ENCODE peak calls at places on chromosomes 4 and X, in nine cellular contexts. V, F, J, T, P, W, A, N and B are unnamed samples.
A peak's percentile ranks its signal among the peaks of the same experiment; 100 is the strongest.

GRCh38 chrX:11447418-11447817 is 154.2 kb downstream of the AMELX start:
- DNase-seq in V (no peak), F (no peak), J (no peak), T (no peak), P (no peak), W (no peak), A (no peak), N (no peak), B (no peak)

GRCh38 chr4:26802790-26803189 is 57.9 kb upstream of the STIM2 start:
- DNase-seq in V (no peak), F (no peak), J (no peak), T (no peak), P (no peak), W (no peak), A (no peak), N (no peak), B (no peak)

GRCh38 chrX:83416273-83416672 is 91.8 kb upstream of the POU3F4 start:
- DNase-seq in V (peak; percentile 1), F (no peak), J (no peak), T (no peak), P (no peak), W (no peak), A (no peak), N (no peak), B (no peak)

GRCh38 chr4:172619218-172619617 is 549.4 kb upstream of the GALNT7 start:
- DNase-seq in V (no peak), F (no peak), J (no peak), T (no peak), P (no peak), W (no peak), A (no peak), N (no peak), B (no peak)

GRCh38 chr4:108694423-108694822 is 44.0 kb downstream of the OSTC start:
- DNase-seq in V (no peak), F (no peak), J (no peak), T (no peak), P (no peak), W (no peak), A (no peak), N (no peak), B (no peak)

GRCh38 chr4:101846550-101846949 is 56.0 kb downstream of the BANK1 start:
- DNase-seq in V (no peak), F (no peak), J (no peak), T (no peak), P (no peak), W (no peak), A (no peak), N (no peak), B (no peak)

GRCh38 chr4:66855956-66856355 is 689.3 kb downstream of the CENPC start:
- DNase-seq in V (no peak), F (no peak), J (no peak), T (no peak), P (no peak), W (no peak), A (no peak), N (no peak), B (no peak)

GRCh38 chr4:8594097-8595038 is 1.8 kb downstream of the CPZ start:
- DNase-seq in V (peak; percentile 94), F (peak; percentile 94), J (no peak), T (no peak), P (no peak), W (no peak), A (no peak), N (no peak), B (no peak)

GRCh38 chrX:15188039-15188438 is 81.8 kb downstream of the ASB9 start:
- DNase-seq in V (peak; percentile 5), F (no peak), J (no peak), T (no peak), P (no peak), W (no peak), A (no peak), N (no peak), B (no peak)

GRCh38 chrX:136823175-136823574 is 42.4 kb upstream of the ARHGEF6 start:
- DNase-seq in V (no peak), F (no peak), J (no peak), T (no peak), P (no peak), W (no peak), A (no peak), N (no peak), B (no peak)

GRCh38 chrX:75623535-75623934 is 100.7 kb upstream of the ZDHHC15 start:
- DNase-seq in V (peak; percentile 49), F (no peak), J (no peak), T (no peak), P (no peak), W (no peak), A (no peak), N (no peak), B (no peak)

GRCh38 chr4:3443750-3444309 is 2.1 kb downstream of the HGFAC start:
- DNase-seq in V (no peak), F (no peak), J (no peak), T (no peak), P (no peak), W (no peak), A (no peak), N (no peak), B (no peak)

GRCh38 chr4:122785099-122785498 is 41.5 kb upstream of the FGF2 start:
- DNase-seq in V (no peak), F (no peak), J (no peak), T (no peak), P (no peak), W (no peak), A (no peak), N (no peak), B (no peak)

GRCh38 chr4:122784261-122784660 is 42.4 kb upstream of the FGF2 start:
- DNase-seq in V (peak; percentile 18), F (no peak), J (no peak), T (no peak), P (no peak), W (no peak), A (no peak), N (no peak), B (no peak)

GRCh38 chr4:122787940-122788339 is 38.7 kb upstream of the FGF2 start:
- DNase-seq in V (no peak), F (no peak), J (no peak), T (no peak), P (no peak), W (no peak), A (no peak), N (no peak), B (no peak)

GRCh38 chr4:122788935-122789334 is 37.7 kb upstream of the FGF2 start:
- DNase-seq in V (peak; percentile 56), F (no peak), J (no peak), T (no peak), P (no peak), W (no peak), A (no peak), N (no peak), B (no peak)

DNA sequence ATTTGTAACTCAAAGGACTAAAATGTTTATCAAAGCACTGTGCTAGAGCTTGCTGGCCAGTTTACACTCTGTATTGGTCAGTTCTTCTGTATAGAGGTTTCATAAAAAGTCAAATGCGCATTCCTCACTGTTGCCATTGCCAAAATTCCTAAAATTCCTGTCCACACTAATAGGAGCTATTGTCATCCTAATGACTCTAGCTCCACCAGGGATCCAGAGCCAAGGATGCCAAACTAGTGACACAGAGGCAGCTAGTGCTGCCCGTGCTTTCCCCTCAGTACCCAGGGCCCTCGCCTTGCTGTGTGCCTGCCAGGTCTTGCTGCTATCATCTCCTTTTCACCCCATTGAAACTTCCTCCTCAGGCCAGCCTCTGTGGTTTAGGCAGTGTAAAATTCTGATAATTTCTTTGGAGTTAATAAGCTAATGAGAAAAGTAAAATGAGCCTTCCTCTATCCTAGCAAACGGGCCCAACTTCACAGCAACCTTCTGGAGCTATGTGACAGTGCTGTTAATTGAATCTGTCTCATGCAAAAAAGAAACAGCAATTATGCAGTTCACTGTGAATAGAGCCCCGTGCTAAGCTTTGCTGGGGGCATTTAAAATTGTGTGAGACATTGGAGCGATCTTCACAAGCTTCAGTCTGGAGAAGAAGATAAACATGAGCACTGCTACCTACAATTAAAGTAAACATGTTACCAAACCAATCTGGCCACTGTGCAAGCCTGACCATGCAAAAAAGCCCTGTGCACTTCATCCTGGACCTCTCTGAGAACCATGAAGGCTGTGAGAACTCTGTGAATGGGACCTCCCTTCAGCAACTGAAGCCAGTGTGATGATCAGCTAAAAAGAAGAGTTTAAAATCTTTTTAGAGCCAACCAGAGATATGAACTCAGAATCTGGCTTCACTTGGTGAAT is 43.1 kb upstream of the FGF2 start:
- DNase-seq in V (peak; percentile 99), F (no peak), J (peak; percentile 82), T (peak; percentile 85), P (no peak), W (no peak), A (peak; percentile 54), N (no peak), B (no peak)
- H3K27ac ChIP-seq in V (peak overlapping the region; percentile 99), F (no peak overlapping the region), J (no peak overlapping the region), T (peak overlapping the region; percentile 85), P (no peak overlapping the region), W (peak overlapping the region; percentile 67), A (peak overlapping the region; percentile 41), N (no peak overlapping the region), B (no peak overlapping the region)

GRCh38 chr4:68337004-68337403 is 12.9 kb downstream of the YTHDC1 start:
- DNase-seq in V (no peak), F (no peak), J (no peak), T (no peak), P (no peak), W (no peak), A (no peak), N (no peak), B (no peak)
- H3K27ac ChIP-seq in V (no peak overlapping the region), F (no peak overlapping the region), J (no peak overlapping the region), T (no peak overlapping the region), P (no peak overlapping the region), W (no peak overlapping the region), A (no peak overlapping the region), N (no peak overlapping the region), B (peak overlapping the region; percentile 67)

GRCh38 chrX:38233891-38234807 is 13.5 kb upstream of the SRPX start:
- DNase-seq in V (peak; percentile 2), F (no peak), J (no peak), T (no peak), P (no peak), W (no peak), A (no peak), N (no peak), B (no peak)
- H3K27ac ChIP-seq in V (no peak overlapping the region), F (no peak overlapping the region), J (peak overlapping the region; percentile 40), T (peak overlapping the region; percentile 59), P (no peak overlapping the region), W (peak overlapping the region; percentile 68), A (no peak overlapping the region), N (no peak overlapping the region), B (no peak overlapping the region)

GRCh38 chrX:17376381-17377046 is 1.5 kb downstream of the NHS start:
- DNase-seq in V (peak; percentile 15), F (no peak), J (no peak), T (no peak), P (no peak), W (no peak), A (no peak), N (no peak), B (no peak)

GRCh38 chrX:17375631-17376380 is 806 bp downstream of the NHS start:
- DNase-seq in V (peak; percentile 36), F (no peak), J (no peak), T (peak; percentile 50), P (no peak), W (no peak), A (peak; percentile 30), N (no peak), B (no peak)

GRCh38 chrX:17375361-17375630 is 296 bp downstream of the NHS start:
- DNase-seq in V (no peak), F (no peak), J (no peak), T (peak; percentile 26), P (no peak), W (no peak), A (no peak), N (no peak), B (no peak)

GRCh38 chrX:17377795-17378194 is 2.8 kb downstream of the NHS start:
- DNase-seq in V (no peak), F (no peak), J (no peak), T (no peak), P (peak; percentile 38), W (no peak), A (no peak), N (no peak), B (no peak)

GRCh38 chrX:17377047-17377692 is 2.2 kb downstream of the NHS start:
- DNase-seq in V (peak; percentile 60), F (no peak), J (no peak), T (peak; percentile 36), P (no peak), W (no peak), A (peak; percentile 32), N (no peak), B (no peak)
- H3K27ac ChIP-seq in V (no peak overlapping the region), F (no peak overlapping the region), J (no peak overlapping the region), T (no peak overlapping the region), P (no peak overlapping the region), W (no peak overlapping the region), A (no peak overlapping the region), N (no peak overlapping the region), B (no peak overlapping the region)